ENCODE peak calls at places on chromosomes 2 and 18, in seven cellular contexts. O, K, M, D, H, B and E are unnamed samples.

GRCh38 chr2:125870264-125870663 is 785.7 kb upstream of the GYPC start:
- DNase-seq in O (no peak), K (no peak), B (no peak), M (no peak), D (no peak), H (no peak), E (no peak)

GRCh38 chr2:118387509-118387908 is 299.2 kb downstream of the INSIG2 start:
- DNase-seq in K (peak), D (no peak), H (no peak), O (no peak), B (peak), M (peak), E (peak)

GRCh38 chr2:26738481-26738880 is 25.6 kb upstream of the SLC35F6 start:
- DNase-seq in B (no peak), M (no peak), K (no peak), H (no peak), D (no peak), O (no peak), E (no peak)

GRCh38 chr2:127174977-127175376 is 45.1 kb downstream of the CYP27C1 start:
- DNase-seq in K (no peak), B (peak), O (no peak), D (no peak), M (no peak), H (peak), E (no peak)

GRCh38 chr18:74963820-74964446 is 245.0 kb downstream of the PTGR3 start:
- DNase-seq in B (peak), M (no peak), D (peak), O (peak), K (peak), H (peak), E (peak)

GRCh38 chr2:234444888-234445287 is 52.0 kb downstream of the ARL4C start:
- DNase-seq in H (no peak), M (peak), K (peak), D (no peak), O (no peak), B (peak), E (no peak)

GRCh38 chr2:111930875-111931274 is 32.5 kb downstream of the MERTK start:
- DNase-seq in K (peak), H (no peak), O (no peak), D (no peak), M (peak), B (peak), E (peak)

GRCh38 chr2:70233892-70234291 is 14.5 kb downstream of the TIA1 start:
- DNase-seq in K (no peak), O (no peak), B (no peak), M (no peak), D (no peak), H (no peak), E (no peak)

GRCh38 chr18:6107794-6108193 is 212.5 kb upstream of the TMEM200C start:
- DNase-seq in M (no peak), D (no peak), O (no peak), K (no peak), B (no peak), H (peak), E (no peak)

GRCh38 chr18:31657823-31658669 is 26.3 kb downstream of the B4GALT6 start:
- DNase-seq in D (no peak), K (peak), B (no peak), M (no peak), O (no peak), H (no peak), E (no peak)

GRCh38 chr2:215870986-215871385 is 142.4 kb downstream of the MREG start:
- DNase-seq in M (no peak), B (no peak), D (no peak), H (no peak), K (no peak), O (no peak), E (no peak)

GRCh38 chr2:45812039-45812500 is 160.6 kb downstream of the PRKCE start:
- DNase-seq in B (peak), H (no peak), K (peak), M (peak), D (no peak), O (no peak), E (no peak)

GRCh38 chr2:71348302-71348701 is 16.7 kb downstream of the ZNF638 start:
- DNase-seq in H (peak), D (no peak), K (peak), M (no peak), O (peak), B (peak), E (no peak)

GRCh38 chr2:241417626-241418025 is 61.5 kb downstream of the FARP2 start:
- DNase-seq in M (no peak), D (no peak), O (no peak), H (no peak), B (no peak), K (no peak), E (no peak)

GRCh38 chr2:234422242-234422641 is 74.6 kb downstream of the ARL4C start:
- DNase-seq in H (peak), D (no peak), K (peak), O (no peak), M (peak), B (peak), E (peak)

GRCh38 chr18:10404148-10404547 is 50.3 kb upstream of the APCDD1 start:
- DNase-seq in H (no peak), O (no peak), M (no peak), B (no peak), K (no peak), D (peak), E (no peak)

GRCh38 chr18:21303913-21304312 is 61.9 kb downstream of the GREB1L start:
- DNase-seq in B (no peak), O (no peak), H (no peak), M (no peak), K (no peak), D (no peak), E (no peak)

GRCh38 chr2:84904717-84905174 is 710 bp upstream of the TMSB10 start:
- DNase-seq in B (peak), D (no peak), O (peak), M (no peak), H (no peak), K (peak), E (no peak)

GRCh38 chr2:203909192-203909945 is 27.2 kb upstream of the ICOS start:
- DNase-seq in H (peak), M (no peak), B (peak), O (peak), K (peak), D (no peak), E (no peak)

GRCh38 chr2:9554841-9555337 is 741 bp downstream of the ADAM17 start:
- DNase-seq in B (peak), M (no peak), K (peak), H (peak), O (peak), D (no peak), E (no peak)

GRCh38 chr2:78175642-78176041 is 653.5 kb upstream of the LRRTM4 start:
- DNase-seq in D (no peak), B (no peak), O (no peak), M (no peak), K (no peak), H (no peak), E (no peak)

GRCh38 chr2:38073211-38074005 is 2.5 kb downstream of the CYP1B1 start:
- DNase-seq in M (no peak), K (peak), H (peak), B (no peak), O (no peak), D (no peak), E (no peak)

GRCh38 chr2:64007924-64008323 is 11.3 kb downstream of the VPS54 start:
- DNase-seq in B (no peak), O (no peak), H (no peak), K (no peak), M (no peak), D (no peak), E (no peak)

GRCh38 chr2:893311-893710 is 57.3 kb upstream of the SNTG2 start:
- DNase-seq in M (no peak), K (no peak), B (no peak), H (peak), D (no peak), O (no peak), E (no peak)

GRCh38 chr18:7548721-7549120 is 18.4 kb upstream of the PTPRM start:
- DNase-seq in D (no peak), H (no peak), B (no peak), O (no peak), M (no peak), K (no peak), E (no peak)